ENCODE peak calls at places on chromosomes 11 and 22, in four cellular contexts. O is WTC11, S is H9, G is progenitor cell of endocrine pancreas. P is an unnamed sample.

GRCh38 chr11:34266090-34266912 is 91.5 kb downstream of the ABTB2 start:
- DNase-seq in O (no peak), S (no peak), G (no peak), P (no peak)

GRCh38 chr11:102676086-102676485 is 29.5 kb downstream of the MMP27 start:
- DNase-seq in O (no peak), S (no peak), G (no peak), P (no peak)

GRCh38 chr22:47126344-47126811 is 363.9 kb downstream of the TBC1D22A start:
- DNase-seq in S (no peak), O (no peak), G (no peak), P (no peak)

GRCh38 chr11:66081505-66081904 is 11.4 kb downstream of the PACS1 start:
- DNase-seq in O (no peak), S (no peak), G (no peak), P (peak)

GRCh38 chr22:37018815-37019308 is 385 bp downstream of the TST start:
- DNase-seq in S (peak), O (peak), G (no peak), P (no peak)

GRCh38 chr11:2088746-2089535 is 50.2 kb downstream of the IGF2 start:
- DNase-seq in G (no peak), O (no peak), S (peak), P (peak)

GRCh38 chr11:104113541-104113940 is 50.4 kb downstream of the PDGFD start:
- DNase-seq in G (no peak), O (no peak), S (no peak), P (no peak)

GRCh38 chr11:108967571-108967970 is 302.7 kb downstream of the DDX10 start:
- DNase-seq in O (no peak), S (no peak), G (no peak), P (no peak)

GRCh38 chr11:2096001-2096918 is 42.9 kb downstream of the IGF2 start:
- DNase-seq in G (no peak), O (no peak), S (no peak), P (no peak)

GRCh38 chr11:134742228-134742612 is 330.2 kb upstream of the B3GAT1 start:
- DNase-seq in G (no peak), O (no peak), S (no peak), P (no peak)

GRCh38 chr22:31739795-31740201 is 10.1 kb downstream of the PRR14L start:
- DNase-seq in G (no peak), S (no peak), O (no peak), P (no peak)

GRCh38 chr11:134224710-134225662 is 515 bp downstream of the VPS26B start:
- DNase-seq in G (peak), O (peak), S (peak), P (peak)

GRCh38 chr22:47250995-47251765 is 488.7 kb downstream of the TBC1D22A start:
- DNase-seq in G (no peak), O (no peak), S (no peak), P (no peak)

GRCh38 chr11:84833488-84834086 is 793.6 kb downstream of the DLG2 start:
- DNase-seq in S (no peak), O (no peak), G (no peak), P (no peak)

GRCh38 chr11:30917859-30918478 is 331.8 kb upstream of the MPPED2 start:
- DNase-seq in S (no peak), G (no peak), O (no peak), P (no peak)

GRCh38 chr11:134557571-134558257 is 145.7 kb upstream of the B3GAT1 start:
- DNase-seq in G (no peak), O (no peak), S (no peak), P (no peak)

GRCh38 chr11:97259434-97259833 is 869.6 kb downstream of the JRKL start:
- DNase-seq in S (no peak), O (no peak), G (no peak), P (no peak)

GRCh38 chr11:73200256-73200655 is 17.8 kb upstream of the P2RY2 start:
- DNase-seq in O (peak), G (no peak), S (peak), P (no peak)

GRCh38 chr11:63897459-63898156 is 19.4 kb downstream of the RCOR2 start:
- DNase-seq in S (no peak), O (no peak), G (no peak), P (no peak)

GRCh38 chr22:39170825-39171622 is 18.5 kb upstream of the CBX7 start:
- DNase-seq in O (peak), G (peak), S (peak), P (peak)

GRCh38 chr22:22799561-22799960 is 88.1 kb upstream of the IGLL5 start:
- DNase-seq in O (no peak), G (no peak), S (no peak), P (no peak)

GRCh38 chr22:22800716-22801115 is 86.9 kb upstream of the IGLL5 start:
- DNase-seq in O (no peak), G (no peak), S (no peak), P (no peak)

GRCh38 chr22:22798716-22799115 is 88.9 kb upstream of the IGLL5 start:
- DNase-seq in S (no peak), G (no peak), O (no peak), P (no peak)

GRCh38 chr22:22802346-22802970 is 85.2 kb upstream of the IGLL5 start:
- DNase-seq in O (no peak), S (no peak), G (no peak), P (no peak)

GRCh38 chr22:22803285-22803853 is 84.2 kb upstream of the IGLL5 start:
- DNase-seq in G (no peak), S (no peak), O (no peak), P (no peak)
- TF ChIP-seq CTCF in G (no peak), S (no peak), O (no peak), P (no peak)

GRCh38 chr11:116715383-116715782 is 57.4 kb downstream of the BUD13 start:
- DNase-seq in S (peak), G (no peak), O (peak), P (no peak)
- TF ChIP-seq CTCF in S (peak), G (no peak), O (no peak), P (no peak)

DNA sequence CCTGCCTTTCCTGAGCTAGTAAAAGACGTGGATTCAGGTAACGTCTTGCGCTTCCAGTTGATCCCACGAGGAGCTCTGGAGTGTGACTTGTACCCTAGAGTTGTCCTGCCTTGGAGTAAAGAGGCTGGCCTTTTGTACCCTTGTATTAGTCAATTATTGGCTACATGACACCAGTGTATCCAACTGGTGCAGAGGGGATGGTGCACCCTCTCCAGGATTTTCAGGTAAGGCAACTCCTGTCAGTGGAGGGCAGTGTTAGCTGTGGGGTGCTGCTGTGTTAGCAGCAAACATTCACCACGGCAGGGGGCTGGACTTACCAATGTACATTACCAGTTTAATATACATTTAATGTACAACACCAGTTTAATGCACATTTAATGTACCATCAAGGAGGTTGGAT is 233.5 kb downstream of the MIAT start:
- DNase-seq in O (no peak), G (no peak), S (no peak), P (no peak)
- TF ChIP-seq CTCF in O (no peak), G (no peak), S (peak), P (no peak)

DNA sequence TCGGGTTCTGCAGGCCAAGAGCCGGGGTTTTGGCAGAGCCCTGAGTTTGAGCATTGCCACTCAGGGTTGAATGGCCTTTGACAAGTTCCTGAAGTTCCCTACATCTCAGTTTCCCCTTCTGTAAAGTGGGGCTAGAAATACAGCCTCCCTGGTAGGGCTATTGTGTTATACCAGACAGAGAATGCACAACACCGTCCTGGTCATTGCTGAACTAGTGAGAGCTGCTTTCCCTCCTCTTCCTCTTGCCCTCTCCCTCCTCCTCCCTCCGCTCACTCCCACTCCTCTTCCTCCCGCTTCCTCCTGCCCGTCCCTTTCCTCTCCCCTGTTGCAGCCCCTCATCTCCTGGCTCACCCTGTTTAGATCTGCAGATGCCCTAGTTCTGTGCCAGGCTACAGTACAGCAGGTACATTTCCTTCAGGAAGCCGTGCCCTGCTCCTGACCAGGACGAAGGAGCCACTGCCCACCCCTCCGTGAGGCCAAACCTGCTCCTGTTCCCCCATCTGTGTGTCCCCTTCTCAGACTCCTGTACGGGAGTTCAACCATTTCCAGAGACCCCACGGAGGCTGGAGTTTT is 91.5 kb upstream of the SHANK2 start:
- DNase-seq in S (no peak), G (no peak), O (no peak), P (no peak)
- TF ChIP-seq CTCF in S (no peak), G (no peak), O (no peak), P (no peak)

GRCh38 chr11:100328626-100329340 is 358.3 kb upstream of the ARHGAP42 start:
- DNase-seq in G (no peak), O (no peak), S (peak), P (no peak)
- TF ChIP-seq CTCF in G (no peak), O (no peak), S (peak), P (no peak)

GRCh38 chr11:839875-840617 is 2.3 kb downstream of the POLR2L start:
- DNase-seq in G (no peak), O (no peak), S (no peak), P (no peak)

GRCh38 chr11:841981-842369 is 354 bp downstream of the POLR2L start:
- DNase-seq in G (no peak), O (no peak), S (no peak), P (no peak)

GRCh38 chr11:843086-843704 is 543 bp downstream of the TSPAN4 start:
- DNase-seq in G (no peak), S (no peak), O (no peak), P (no peak)

GRCh38 chr11:843818-844692 is 1.4 kb downstream of the TSPAN4 start:
- DNase-seq in S (peak), O (peak), G (peak), P (no peak)

GRCh38 chr11:842370-843002 is at the start of the genes POLR2L and TSPAN4:
- DNase-seq in G (peak), S (peak), O (peak), P (peak)
- TF ChIP-seq CTCF in G (no peak), S (no peak), O (no peak), P (no peak)

GRCh38 chr11:113278925-113279324 is 35.5 kb upstream of the TTC12 start:
- DNase-seq in G (no peak), S (no peak), O (no peak), P (no peak)
- TF ChIP-seq CTCF in G (no peak), S (no peak), O (no peak), P (no peak)

DNA sequence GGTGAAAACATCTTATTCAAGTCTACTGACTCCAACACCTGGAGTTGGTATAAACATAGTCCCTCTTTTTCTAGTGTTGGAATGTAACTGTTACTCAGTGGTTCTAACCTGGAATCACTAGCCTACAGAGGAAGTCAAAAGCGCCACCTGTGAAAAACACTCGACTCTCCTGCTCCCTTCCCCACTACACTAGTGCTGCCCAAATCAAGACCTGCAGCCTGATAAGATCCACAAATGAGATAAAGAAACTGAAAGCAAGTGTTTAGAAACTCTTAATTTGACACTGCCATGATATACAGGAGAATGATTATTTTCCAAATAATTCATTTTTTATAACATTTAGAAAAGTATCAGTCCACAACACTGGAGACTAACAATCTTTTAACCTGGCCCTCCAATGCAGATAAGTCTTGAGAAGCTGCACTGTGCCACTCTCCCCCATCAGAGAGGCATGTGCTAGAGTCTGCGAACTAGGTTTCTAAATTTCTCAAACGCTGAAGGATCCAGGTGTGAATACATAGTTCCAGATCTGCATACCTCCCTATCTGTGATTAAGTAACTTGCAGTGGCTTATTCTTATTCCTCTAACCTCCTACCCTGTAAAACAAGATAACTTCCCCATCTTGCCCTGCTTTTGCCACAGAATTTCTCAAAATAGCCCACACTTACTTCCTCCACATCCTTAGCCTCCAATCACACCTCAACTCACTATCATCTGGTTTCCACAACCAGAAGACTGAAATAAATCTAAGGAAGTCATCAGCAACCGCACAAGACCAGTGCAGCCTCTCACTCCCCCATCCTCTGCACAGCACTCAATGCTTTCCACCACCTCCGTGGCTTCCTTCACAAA is 88.1 kb downstream of the RRAS2 start:
- DNase-seq in G (no peak), S (no peak), O (no peak), P (no peak)
- TF ChIP-seq CTCF in G (no peak), S (no peak), O (no peak), P (no peak)

GRCh38 chr11:132858203-132858602 is 674.1 kb downstream of the OPCML start:
- DNase-seq in G (no peak), O (peak), S (peak), P (no peak)
- TF ChIP-seq CTCF in G (no peak), O (no peak), S (peak), P (no peak)

P was measured in natural killer cell.